ENCODE peak calls at places on chromosomes 7 and 10, in ten cellular contexts. One of them, this sample, is unnamed.

GRCh38 chr7:73707045-73707631 is 12.3 kb downstream of the STX1A start:
- DNase-seq in retina: peak
- DNase-seq in C1 segment of cervical spinal cord: no peak
- DNase-seq in lower lobe of right lung: peak
- DNase-seq in neural crest cell: no peak
- DNase-seq in lung: peak
- DNase-seq in nephron progenitor cell: no peak
- DNase-seq in cardiac muscle cell: no peak
- DNase-seq in adipocyte: no peak
- DNase-seq in CD4-positive, alpha-beta memory T cell: no peak
- DNase-seq in this sample: no peak

GRCh38 chr10:125756196-125756595 is 19.4 kb downstream of the MMP21 start:
- DNase-seq in adipocyte: no peak
- DNase-seq in cardiac muscle cell: no peak
- DNase-seq in C1 segment of cervical spinal cord: no peak
- DNase-seq in nephron progenitor cell: no peak
- DNase-seq in lung: no peak
- DNase-seq in lower lobe of right lung: no peak
- DNase-seq in retina: no peak
- DNase-seq in CD4-positive, alpha-beta memory T cell: no peak
- DNase-seq in neural crest cell: no peak
- DNase-seq in this sample: no peak

GRCh38 chr7:102432476-102433318 is 678 bp upstream of the ORAI2 start:
- DNase-seq in C1 segment of cervical spinal cord: no peak
- DNase-seq in adipocyte: peak
- DNase-seq in CD4-positive, alpha-beta memory T cell: peak
- DNase-seq in lung: no peak
- DNase-seq in cardiac muscle cell: peak
- DNase-seq in neural crest cell: no peak
- DNase-seq in lower lobe of right lung: no peak
- DNase-seq in nephron progenitor cell: peak
- DNase-seq in retina: peak
- DNase-seq in this sample: no peak

GRCh38 chr7:157513162-157513621 is 176.4 kb downstream of the DNAJB6 start:
- DNase-seq in adipocyte: no peak
- DNase-seq in C1 segment of cervical spinal cord: no peak
- DNase-seq in nephron progenitor cell: no peak
- DNase-seq in neural crest cell: no peak
- DNase-seq in CD4-positive, alpha-beta memory T cell: no peak
- DNase-seq in retina: no peak
- DNase-seq in cardiac muscle cell: no peak
- DNase-seq in lower lobe of right lung: no peak
- DNase-seq in lung: no peak
- DNase-seq in this sample: no peak

GRCh38 chr7:15686209-15686956 is at the start of gene MEOX2:
- DNase-seq in CD4-positive, alpha-beta memory T cell: no peak
- DNase-seq in retina: peak
- DNase-seq in adipocyte: peak
- DNase-seq in lower lobe of right lung: peak
- DNase-seq in neural crest cell: peak
- DNase-seq in lung: peak
- DNase-seq in C1 segment of cervical spinal cord: no peak
- DNase-seq in nephron progenitor cell: peak
- DNase-seq in cardiac muscle cell: peak
- DNase-seq in this sample: peak

GRCh38 chr10:118459642-118460193 is 117.6 kb upstream of the FAM204A start:
- DNase-seq in cardiac muscle cell: peak
- DNase-seq in adipocyte: peak
- DNase-seq in lower lobe of right lung: peak
- DNase-seq in C1 segment of cervical spinal cord: peak
- DNase-seq in CD4-positive, alpha-beta memory T cell: peak
- DNase-seq in nephron progenitor cell: peak
- DNase-seq in retina: peak
- DNase-seq in lung: peak
- DNase-seq in neural crest cell: peak
- DNase-seq in this sample: peak

GRCh38 chr7:30331338-30331737 is 46.9 kb downstream of the ZNRF2 start:
- DNase-seq in retina: no peak
- DNase-seq in lower lobe of right lung: no peak
- DNase-seq in cardiac muscle cell: no peak
- DNase-seq in C1 segment of cervical spinal cord: no peak
- DNase-seq in neural crest cell: no peak
- DNase-seq in nephron progenitor cell: no peak
- DNase-seq in adipocyte: peak
- DNase-seq in lung: no peak
- DNase-seq in CD4-positive, alpha-beta memory T cell: no peak
- DNase-seq in this sample: peak

GRCh38 chr10:61159253-61159652 is 215.3 kb upstream of the RHOBTB1 start:
- DNase-seq in CD4-positive, alpha-beta memory T cell: no peak
- DNase-seq in cardiac muscle cell: no peak
- DNase-seq in nephron progenitor cell: no peak
- DNase-seq in lower lobe of right lung: no peak
- DNase-seq in C1 segment of cervical spinal cord: no peak
- DNase-seq in adipocyte: peak
- DNase-seq in lung: no peak
- DNase-seq in neural crest cell: no peak
- DNase-seq in retina: no peak
- DNase-seq in this sample: peak

GRCh38 chr7:47568569-47568968 is 13.3 kb downstream of the TNS3 start:
- DNase-seq in neural crest cell: no peak
- DNase-seq in C1 segment of cervical spinal cord: peak
- DNase-seq in CD4-positive, alpha-beta memory T cell: no peak
- DNase-seq in lower lobe of right lung: peak
- DNase-seq in lung: no peak
- DNase-seq in retina: no peak
- DNase-seq in cardiac muscle cell: no peak
- DNase-seq in nephron progenitor cell: no peak
- DNase-seq in adipocyte: no peak
- DNase-seq in this sample: no peak

GRCh38 chr10:102322914-102323313 is 72.6 kb upstream of the NFKB2 start:
- DNase-seq in retina: no peak
- DNase-seq in CD4-positive, alpha-beta memory T cell: peak
- DNase-seq in cardiac muscle cell: no peak
- DNase-seq in lung: no peak
- DNase-seq in adipocyte: no peak
- DNase-seq in nephron progenitor cell: no peak
- DNase-seq in C1 segment of cervical spinal cord: no peak
- DNase-seq in neural crest cell: no peak
- DNase-seq in lower lobe of right lung: no peak
- DNase-seq in this sample: no peak

GRCh38 chr7:38185938-38186337 is 7.9 kb downstream of the STARD3NL start:
- DNase-seq in lung: no peak
- DNase-seq in retina: no peak
- DNase-seq in adipocyte: no peak
- DNase-seq in cardiac muscle cell: no peak
- DNase-seq in neural crest cell: no peak
- DNase-seq in CD4-positive, alpha-beta memory T cell: no peak
- DNase-seq in nephron progenitor cell: no peak
- DNase-seq in C1 segment of cervical spinal cord: no peak
- DNase-seq in lower lobe of right lung: no peak
- DNase-seq in this sample: no peak

GRCh38 chr10:5546891-5547683 is 22.3 kb downstream of the CALML3 start:
- DNase-seq in cardiac muscle cell: no peak
- DNase-seq in lung: peak
- DNase-seq in adipocyte: no peak
- DNase-seq in lower lobe of right lung: peak
- DNase-seq in neural crest cell: no peak
- DNase-seq in C1 segment of cervical spinal cord: no peak
- DNase-seq in retina: no peak
- DNase-seq in CD4-positive, alpha-beta memory T cell: no peak
- DNase-seq in nephron progenitor cell: no peak
- DNase-seq in this sample: peak

GRCh38 chr7:322111-322671 is 32.2 kb downstream of the FOXL3 start:
- DNase-seq in C1 segment of cervical spinal cord: peak
- DNase-seq in lung: peak
- DNase-seq in nephron progenitor cell: peak
- DNase-seq in adipocyte: peak
- DNase-seq in CD4-positive, alpha-beta memory T cell: peak
- DNase-seq in neural crest cell: peak
- DNase-seq in cardiac muscle cell: peak
- DNase-seq in retina: peak
- DNase-seq in lower lobe of right lung: peak
- DNase-seq in this sample: peak

GRCh38 chr7:22860784-22861482 is 38.3 kb upstream of the TOMM7 start:
- DNase-seq in adipocyte: no peak
- DNase-seq in lung: no peak
- DNase-seq in neural crest cell: no peak
- DNase-seq in retina: no peak
- DNase-seq in cardiac muscle cell: no peak
- DNase-seq in CD4-positive, alpha-beta memory T cell: peak
- DNase-seq in nephron progenitor cell: no peak
- DNase-seq in C1 segment of cervical spinal cord: no peak
- DNase-seq in lower lobe of right lung: no peak
- DNase-seq in this sample: no peak

GRCh38 chr7:17663056-17663675 is 277.1 kb downstream of the SNX13 start:
- DNase-seq in lower lobe of right lung: no peak
- DNase-seq in lung: no peak
- DNase-seq in nephron progenitor cell: no peak
- DNase-seq in CD4-positive, alpha-beta memory T cell: no peak
- DNase-seq in cardiac muscle cell: no peak
- DNase-seq in C1 segment of cervical spinal cord: no peak
- DNase-seq in retina: no peak
- DNase-seq in adipocyte: peak
- DNase-seq in neural crest cell: no peak
- DNase-seq in this sample: peak

GRCh38 chr7:42080831-42081230 is 156.2 kb downstream of the GLI3 start:
- DNase-seq in cardiac muscle cell: no peak
- DNase-seq in CD4-positive, alpha-beta memory T cell: no peak
- DNase-seq in lower lobe of right lung: no peak
- DNase-seq in lung: no peak
- DNase-seq in C1 segment of cervical spinal cord: no peak
- DNase-seq in neural crest cell: no peak
- DNase-seq in adipocyte: no peak
- DNase-seq in nephron progenitor cell: no peak
- DNase-seq in retina: peak
- DNase-seq in this sample: no peak

GRCh38 chr7:38704751-38705150 is 73.6 kb upstream of the AMPH start:
- DNase-seq in lung: no peak
- DNase-seq in C1 segment of cervical spinal cord: no peak
- DNase-seq in CD4-positive, alpha-beta memory T cell: no peak
- DNase-seq in cardiac muscle cell: no peak
- DNase-seq in adipocyte: peak
- DNase-seq in neural crest cell: no peak
- DNase-seq in retina: no peak
- DNase-seq in nephron progenitor cell: no peak
- DNase-seq in lower lobe of right lung: no peak
- DNase-seq in this sample: peak

GRCh38 chr7:90973146-90973545 is 291.1 kb upstream of the FZD1 start:
- DNase-seq in lung: no peak
- DNase-seq in nephron progenitor cell: no peak
- DNase-seq in C1 segment of cervical spinal cord: no peak
- DNase-seq in lower lobe of right lung: no peak
- DNase-seq in retina: peak
- DNase-seq in neural crest cell: no peak
- DNase-seq in CD4-positive, alpha-beta memory T cell: no peak
- DNase-seq in adipocyte: peak
- DNase-seq in cardiac muscle cell: no peak
- DNase-seq in this sample: peak

GRCh38 chr7:43926193-43927043 is at the start of gene UBE2D4:
- DNase-seq in C1 segment of cervical spinal cord: peak
- DNase-seq in retina: peak
- DNase-seq in neural crest cell: peak
- DNase-seq in lower lobe of right lung: peak
- DNase-seq in nephron progenitor cell: peak
- DNase-seq in lung: peak
- DNase-seq in adipocyte: peak
- DNase-seq in CD4-positive, alpha-beta memory T cell: peak
- DNase-seq in cardiac muscle cell: peak
- DNase-seq in this sample: peak

GRCh38 chr10:72954230-72954595 is 393 bp downstream of the PLA2G12B start:
- DNase-seq in C1 segment of cervical spinal cord: no peak
- DNase-seq in neural crest cell: no peak
- DNase-seq in lower lobe of right lung: no peak
- DNase-seq in CD4-positive, alpha-beta memory T cell: no peak
- DNase-seq in cardiac muscle cell: peak
- DNase-seq in nephron progenitor cell: no peak
- DNase-seq in adipocyte: no peak
- DNase-seq in retina: peak
- DNase-seq in lung: no peak
- DNase-seq in this sample: no peak

GRCh38 chr7:51128545-51129466 is 187.8 kb downstream of the COBL start:
- DNase-seq in lung: no peak
- DNase-seq in C1 segment of cervical spinal cord: no peak
- DNase-seq in retina: no peak
- DNase-seq in cardiac muscle cell: no peak
- DNase-seq in nephron progenitor cell: no peak
- DNase-seq in neural crest cell: no peak
- DNase-seq in lower lobe of right lung: no peak
- DNase-seq in CD4-positive, alpha-beta memory T cell: no peak
- DNase-seq in adipocyte: no peak
- DNase-seq in this sample: no peak

GRCh38 chr7:140506788-140507464 is 27.6 kb upstream of the MKRN1 start:
- DNase-seq in lower lobe of right lung: no peak
- DNase-seq in adipocyte: peak
- DNase-seq in neural crest cell: no peak
- DNase-seq in cardiac muscle cell: peak
- DNase-seq in C1 segment of cervical spinal cord: no peak
- DNase-seq in retina: no peak
- DNase-seq in CD4-positive, alpha-beta memory T cell: no peak
- DNase-seq in nephron progenitor cell: peak
- DNase-seq in lung: no peak
- DNase-seq in this sample: peak

GRCh38 chr7:19665399-19666008 is 43.3 kb downstream of the POLR1F start:
- DNase-seq in retina: no peak
- DNase-seq in nephron progenitor cell: no peak
- DNase-seq in cardiac muscle cell: peak
- DNase-seq in adipocyte: peak
- DNase-seq in CD4-positive, alpha-beta memory T cell: peak
- DNase-seq in C1 segment of cervical spinal cord: no peak
- DNase-seq in lung: no peak
- DNase-seq in lower lobe of right lung: no peak
- DNase-seq in neural crest cell: no peak
- DNase-seq in this sample: peak

GRCh38 chr7:80137410-80137809 is 2.8 kb downstream of the GNAI1 start:
- DNase-seq in nephron progenitor cell: no peak
- DNase-seq in lower lobe of right lung: no peak
- DNase-seq in retina: no peak
- DNase-seq in CD4-positive, alpha-beta memory T cell: no peak
- DNase-seq in C1 segment of cervical spinal cord: no peak
- DNase-seq in neural crest cell: no peak
- DNase-seq in lung: no peak
- DNase-seq in adipocyte: no peak
- DNase-seq in cardiac muscle cell: no peak
- DNase-seq in this sample: no peak

GRCh38 chr7:214410-215212 is 22.2 kb downstream of the FAM20C start:
- DNase-seq in CD4-positive, alpha-beta memory T cell: no peak
- DNase-seq in lung: no peak
- DNase-seq in C1 segment of cervical spinal cord: no peak
- DNase-seq in lower lobe of right lung: no peak
- DNase-seq in cardiac muscle cell: no peak
- DNase-seq in nephron progenitor cell: no peak
- DNase-seq in adipocyte: peak
- DNase-seq in neural crest cell: no peak
- DNase-seq in retina: no peak
- DNase-seq in this sample: peak

GRCh38 chr7:41054960-41055700 is 647.8 kb downstream of the INHBA start:
- DNase-seq in lower lobe of right lung: no peak
- DNase-seq in nephron progenitor cell: no peak
- DNase-seq in cardiac muscle cell: no peak
- DNase-seq in C1 segment of cervical spinal cord: no peak
- DNase-seq in retina: no peak
- DNase-seq in neural crest cell: no peak
- DNase-seq in adipocyte: no peak
- DNase-seq in lung: no peak
- DNase-seq in CD4-positive, alpha-beta memory T cell: no peak
- DNase-seq in this sample: no peak

GRCh38 chr7:81267508-81267907 is 348.7 kb upstream of the SEMA3C start:
- DNase-seq in lower lobe of right lung: no peak
- DNase-seq in retina: no peak
- DNase-seq in C1 segment of cervical spinal cord: no peak
- DNase-seq in nephron progenitor cell: no peak
- DNase-seq in cardiac muscle cell: no peak
- DNase-seq in neural crest cell: no peak
- DNase-seq in CD4-positive, alpha-beta memory T cell: no peak
- DNase-seq in adipocyte: no peak
- DNase-seq in lung: no peak
- DNase-seq in this sample: peak

GRCh38 chr10:9615179-9615578 is 1402.5 kb upstream of the CELF2 start:
- DNase-seq in cardiac muscle cell: no peak
- DNase-seq in neural crest cell: no peak
- DNase-seq in nephron progenitor cell: no peak
- DNase-seq in adipocyte: no peak
- DNase-seq in lung: no peak
- DNase-seq in lower lobe of right lung: no peak
- DNase-seq in C1 segment of cervical spinal cord: no peak
- DNase-seq in retina: no peak
- DNase-seq in CD4-positive, alpha-beta memory T cell: no peak
- DNase-seq in this sample: no peak